ENCODE peak calls at places on chromosomes 4 and X, in nine cellular contexts. Y, Q, B, I, C, H, W, L and E are unnamed samples.
A peak's percentile ranks its signal among the peaks of the same experiment; 100 is the strongest.

GRCh38 chrX:101550362-101550761 is at the start of gene ARMCX1:
- DNase-seq in Y (peak; percentile 81), Q (peak; percentile 49), B (peak; percentile 83), I (peak; percentile 88), C (peak; percentile 88), H (peak; percentile 54), W (peak; percentile 85), L (peak; percentile 75), E (no peak)

GRCh38 chrX:58044130-58044529 is 133.9 kb upstream of the ZXDA start:
- DNase-seq in Y (no peak), Q (no peak), B (no peak), I (no peak), C (no peak), H (no peak), W (no peak), L (no peak), E (no peak)

GRCh38 chr4:129094347-129094746 is 1.0 kb upstream of the SCLT1 start:
- DNase-seq in Y (no peak), Q (no peak), B (no peak), I (no peak), C (no peak), H (no peak), W (no peak), L (no peak), E (no peak)

GRCh38 chr4:38013461-38014366 is 53.5 kb downstream of the PTTG2 start:
- DNase-seq in Y (no peak), Q (peak; percentile 85), B (no peak), I (peak; percentile 47), C (peak; percentile 53), H (no peak), W (no peak), L (no peak), E (no peak)

GRCh38 chrX:101686574-101686973 is 26.9 kb upstream of the ARMCX2 start:
- DNase-seq in Y (no peak), Q (no peak), B (no peak), I (no peak), C (no peak), H (no peak), W (no peak), L (no peak), E (no peak)

GRCh38 chr4:24010573-24010972 is 120.7 kb upstream of the PPARGC1A start:
- DNase-seq in Y (no peak), Q (no peak), B (no peak), I (no peak), C (no peak), H (no peak), W (no peak), L (no peak), E (no peak)

GRCh38 chr4:186516287-186516686 is 39.1 kb downstream of the MTNR1A start:
- DNase-seq in Y (no peak), Q (no peak), B (no peak), I (no peak), C (no peak), H (no peak), W (no peak), L (no peak), E (no peak)

GRCh38 chr4:73067971-73068394 is 1.5 kb downstream of the COX18 start:
- DNase-seq in Y (no peak), Q (no peak), B (no peak), I (peak; percentile 14), C (no peak), H (no peak), W (no peak), L (no peak), E (no peak)

GRCh38 chr4:147879676-147880075 is 147.8 kb downstream of the ARHGAP10 start:
- DNase-seq in Y (no peak), Q (no peak), B (no peak), I (no peak), C (no peak), H (no peak), W (no peak), L (no peak), E (no peak)

DNA sequence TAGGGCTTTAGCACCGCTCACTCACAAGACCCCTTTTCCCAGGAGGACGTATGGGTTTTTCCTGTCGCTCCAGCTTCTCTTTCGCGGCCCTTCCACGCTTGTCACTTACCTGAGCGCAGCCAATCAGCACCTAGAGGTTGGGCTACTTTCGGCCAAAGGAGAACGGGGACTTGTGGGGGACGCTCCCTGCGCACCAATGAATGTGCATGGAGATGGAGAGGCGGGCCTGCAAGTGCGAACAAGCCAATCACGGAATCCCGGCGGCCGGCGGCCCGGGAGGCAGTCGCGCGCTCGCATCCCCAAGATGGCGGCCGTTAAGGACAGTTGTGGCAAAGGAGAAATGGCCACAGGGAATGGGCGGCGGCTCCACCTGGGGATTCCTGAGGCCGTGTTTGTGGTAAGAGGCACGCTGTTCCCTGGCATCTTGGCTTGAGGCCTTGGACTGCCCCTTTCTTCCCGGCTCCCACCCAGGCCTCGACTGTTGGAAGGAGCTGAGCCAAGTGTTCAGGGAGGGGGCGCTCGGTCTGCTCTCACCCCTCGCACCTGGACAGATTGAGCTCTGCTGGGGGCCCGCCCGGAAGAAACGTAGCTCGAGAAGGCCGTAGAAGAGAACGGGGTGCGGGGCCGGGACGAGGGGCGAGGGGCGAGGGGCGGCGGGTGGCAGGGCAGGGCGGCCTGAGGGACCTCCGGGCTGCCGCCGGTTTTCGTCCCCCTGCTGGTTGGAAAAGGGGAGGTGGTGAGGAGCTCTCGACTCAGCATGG is at the start of gene VBP1:
- DNase-seq in Y (peak; percentile 94), Q (peak; percentile 90), B (peak; percentile 94), I (peak; percentile 97), C (peak; percentile 91), H (peak; percentile 89), W (peak; percentile 93), L (peak; percentile 90), E (peak; percentile 56)
- TF ChIP-seq CTCF in Y (peak; percentile 70), Q (peak; percentile 42), B (peak; percentile 46), I (peak; percentile 46), C (peak; percentile 23), H (peak; percentile 17), W (peak; percentile 50), L (no peak), E (no peak)

DNA sequence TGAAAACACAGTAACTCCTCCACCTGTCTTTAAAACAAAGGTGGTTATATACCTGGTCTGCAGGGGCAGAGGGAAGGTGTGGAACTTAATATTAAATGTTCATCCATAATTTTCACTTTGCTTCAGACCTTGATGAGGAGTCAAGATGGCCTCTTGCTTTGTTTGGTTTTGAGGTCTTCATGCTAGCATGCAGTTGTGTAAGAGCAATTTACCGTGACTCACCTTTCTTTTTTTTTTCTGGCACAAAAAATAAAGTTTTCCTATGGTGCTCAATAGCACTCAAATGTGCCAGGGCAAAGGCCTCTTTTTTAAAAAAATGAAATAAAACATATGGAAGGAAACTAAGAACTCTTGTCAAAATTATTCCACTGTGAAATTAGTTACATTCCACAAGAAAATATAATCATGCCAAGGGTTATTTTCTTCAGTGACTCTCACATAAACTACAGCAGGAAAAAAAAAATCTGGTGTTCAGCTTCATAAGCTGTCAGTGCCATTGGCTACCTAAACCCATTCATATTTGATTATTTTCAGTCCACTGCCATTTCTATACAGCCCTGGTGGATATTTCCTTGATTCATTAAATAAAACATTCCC is 128.2 kb downstream of the SLC7A11 start:
- DNase-seq in Y (no peak), Q (no peak), B (no peak), I (peak; percentile 54), C (no peak), H (no peak), W (no peak), L (no peak), E (no peak)
- H3K4me1 ChIP-seq in Y (no peaks in the 10 kb centered on the region), Q (peaks cover 7% of the 10 kb centered on the region), B (no peaks in the 10 kb centered on the region), I (peaks cover 13% of the 10 kb centered on the region), C (no peaks in the 10 kb centered on the region), H (peaks cover 7% of the 10 kb centered on the region), W (no peaks in the 10 kb centered on the region), L (no peaks in the 10 kb centered on the region), E (peaks cover 38% of the 10 kb centered on the region)

GRCh38 chr4:141659539-141659938 is 23.2 kb downstream of the IL15 start:
- DNase-seq in Y (no peak), Q (no peak), B (no peak), I (no peak), C (no peak), H (no peak), W (no peak), L (no peak), E (no peak)

GRCh38 chr4:141660880-141661279 is 24.5 kb downstream of the IL15 start:
- DNase-seq in Y (no peak), Q (no peak), B (no peak), I (no peak), C (no peak), H (no peak), W (no peak), L (no peak), E (no peak)

GRCh38 chr4:141656031-141656430 is 19.6 kb downstream of the IL15 start:
- DNase-seq in Y (no peak), Q (no peak), B (no peak), I (no peak), C (no peak), H (no peak), W (no peak), L (no peak), E (no peak)

GRCh38 chr4:141658316-141658715 is 21.9 kb downstream of the IL15 start:
- DNase-seq in Y (no peak), Q (no peak), B (no peak), I (no peak), C (no peak), H (no peak), W (no peak), L (no peak), E (no peak)

DNA sequence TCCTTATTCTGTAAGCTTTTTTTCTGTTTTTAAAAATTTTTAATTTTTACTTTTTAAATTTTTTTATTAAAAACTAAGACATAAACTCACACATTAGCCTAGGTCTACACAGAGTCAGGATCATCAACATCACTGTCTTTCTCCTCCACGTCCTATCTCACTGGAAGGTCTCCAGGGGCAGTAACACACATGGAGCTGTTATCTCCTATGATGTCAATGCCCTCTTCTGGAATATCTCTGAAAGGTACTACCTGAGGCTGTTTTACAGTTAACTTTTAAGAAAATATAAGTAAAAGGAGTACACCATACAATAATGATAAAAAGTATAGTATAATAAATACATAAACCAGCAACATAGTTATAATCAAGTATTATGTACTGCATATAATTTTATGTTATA is 21.2 kb downstream of the IL15 start:
- DNase-seq in Y (no peak), Q (no peak), B (no peak), I (no peak), C (no peak), H (no peak), W (no peak), L (no peak), E (no peak)
- TF ChIP-seq CTCF in Y (no peak), Q (no peak), B (no peak), I (no peak), C (no peak), H (no peak), W (no peak), L (no peak), E (no peak)

DNA sequence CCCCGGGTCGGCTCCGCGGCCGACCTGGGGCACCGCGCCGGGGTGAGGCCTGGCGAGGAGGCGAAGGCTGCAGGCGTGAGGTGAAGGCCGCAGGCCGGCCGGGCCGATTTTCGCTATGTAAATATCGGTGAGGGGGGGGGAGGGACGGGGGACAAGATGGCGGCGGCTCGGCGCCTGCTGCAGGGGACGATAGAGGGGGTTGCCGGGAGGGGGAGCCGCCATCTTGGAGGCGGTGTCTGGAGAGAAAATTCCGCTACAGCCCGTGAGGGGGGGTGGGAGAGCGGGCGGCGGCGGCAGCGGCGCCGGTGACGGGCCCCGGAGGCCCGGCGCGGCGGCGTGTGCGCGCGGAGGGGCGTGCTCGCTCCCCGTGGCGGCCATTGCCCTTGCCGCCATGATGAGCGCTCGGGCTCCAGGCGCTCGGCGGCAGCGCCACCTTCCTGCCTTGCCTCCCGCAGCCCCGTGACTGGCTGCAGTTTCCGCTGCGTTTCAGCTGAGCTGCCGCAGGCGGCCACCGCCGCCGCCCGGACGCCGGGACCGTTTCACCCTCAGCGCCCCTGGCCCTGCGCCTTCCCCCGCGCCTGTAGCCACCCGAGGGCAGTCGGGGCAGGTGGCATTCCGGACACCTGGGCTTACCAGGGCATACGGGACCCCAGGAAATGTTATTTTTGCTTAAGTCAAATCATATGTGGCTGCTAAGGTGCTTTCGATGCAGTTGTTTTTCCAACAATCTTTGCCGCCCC is 692 bp downstream of the ZFX start:
- DNase-seq in Y (peak; percentile 97), Q (peak; percentile 93), B (peak; percentile 89), I (peak; percentile 92), C (peak; percentile 80), H (peak; percentile 83), W (peak; percentile 92), L (peak; percentile 95), E (peak; percentile 75)
- H3K4me1 ChIP-seq in Y (no peaks in the 10 kb centered on the region), Q (peaks cover 81% of the 10 kb centered on the region), B (peaks cover 55% of the 10 kb centered on the region), I (peaks cover 64% of the 10 kb centered on the region), C (peaks cover 56% of the 10 kb centered on the region), H (peaks cover 5% of the 10 kb centered on the region), W (peaks cover 57% of the 10 kb centered on the region), L (peaks cover 14% of the 10 kb centered on the region), E (peaks cover 54% of the 10 kb centered on the region)